ENCODE peak calls at places on chromosomes 7 and 10, in five cellular contexts. Z is pancreas, Y is testis, N is tibial nerve, V is AG04449. E is an unnamed sample.

GRCh38 chr10:96673318-96674099 is 46.8 kb downstream of the PIK3AP1 start:
- DNase-seq in Y (peak; percentile 51), V (no peak), N (no peak), Z (no peak), E (peak; percentile 71)

GRCh38 chr7:108114117-108114841 is 15.9 kb downstream of the LAMB4 start:
- DNase-seq in V (no peak), N (no peak), Z (no peak), Y (no peak), E (no peak)

GRCh38 chr7:106626376-106627293 is 34.3 kb downstream of the CCDC71L start:
- DNase-seq in N (no peak), Y (no peak), V (no peak), Z (no peak), E (no peak)

GRCh38 chr7:108001759-108002725 is 919 bp downstream of the LAMB1 start:
- DNase-seq in V (no peak), N (no peak), Y (no peak), Z (peak; percentile 64), E (no peak)

GRCh38 chr7:145884716-145885514 is 231.7 kb upstream of the CNTNAP2 start:
- DNase-seq in V (no peak), N (no peak), Z (no peak), Y (no peak), E (no peak)

GRCh38 chr7:1160665-1161010 is 642 bp upstream of the ZFAND2A start:
- DNase-seq in V (no peak), N (no peak), Y (no peak), Z (no peak), E (no peak)

GRCh38 chr10:124339951-124340760 is 78.6 kb downstream of the OAT start:
- DNase-seq in Y (peak; percentile 21), Z (no peak), V (peak; percentile 93), N (no peak), E (no peak)

GRCh38 chr7:111038185-111038584 is 52.7 kb upstream of the LRRN3 start:
- DNase-seq in Z (no peak), V (no peak), Y (no peak), N (no peak), E (no peak)

GRCh38 chr10:90857635-90858488 is at the start of gene HTR7:
- DNase-seq in Z (peak; percentile 87), V (no peak), N (peak; percentile 28), Y (peak; percentile 69), E (no peak)

GRCh38 chr10:129961274-129961839 is 2.7 kb downstream of the EBF3 start:
- DNase-seq in Z (no peak), V (no peak), N (no peak), Y (no peak), E (no peak)

GRCh38 chr7:18262054-18262453 is 233.5 kb upstream of the HDAC9 start:
- DNase-seq in Y (no peak), Z (no peak), V (no peak), N (no peak), E (no peak)

GRCh38 chr7:84490661-84491060 is 296.1 kb upstream of the SEMA3A start:
- DNase-seq in V (no peak), N (no peak), Z (no peak), Y (no peak), E (no peak)
- TF ChIP-seq CTCF in V (peak; percentile 5), N (no peak), Z (no peak), Y (no peak), E (peak; percentile 42)

DNA sequence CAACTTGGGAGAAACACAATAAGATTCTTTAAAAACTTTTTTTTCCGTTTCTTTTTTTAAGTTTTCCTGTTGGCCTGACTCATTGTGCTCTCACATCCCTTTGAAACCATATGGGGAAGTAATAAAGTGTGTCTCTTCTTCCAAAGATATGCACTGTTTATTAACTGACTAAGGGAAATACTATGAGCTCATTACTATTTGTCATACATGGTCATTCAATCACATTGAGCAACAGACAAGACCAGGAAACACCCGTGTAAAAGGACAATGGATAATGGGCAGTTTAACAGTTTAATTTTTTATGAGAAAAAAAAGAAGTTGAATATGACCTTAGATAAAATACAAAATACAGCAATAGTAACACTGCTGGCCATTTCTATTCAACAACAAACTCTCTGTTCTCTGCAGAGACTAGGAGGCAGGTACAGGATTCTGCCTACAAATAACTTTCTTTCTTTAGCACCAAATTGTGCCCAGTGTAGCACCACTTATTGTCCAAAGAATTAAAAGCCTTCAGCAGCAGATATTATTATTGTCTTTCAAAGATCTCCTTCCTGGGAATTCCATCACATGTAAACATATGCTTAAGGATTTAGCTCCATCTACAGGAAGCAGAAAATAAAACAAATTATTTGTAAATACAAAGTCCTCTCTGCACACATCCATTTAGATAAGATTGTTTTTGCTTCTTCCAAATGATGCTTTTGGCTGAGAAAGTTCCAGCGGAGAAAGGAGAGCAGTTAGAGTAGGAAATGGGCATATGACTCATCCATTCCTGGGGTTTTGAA is 55.0 kb upstream of the AKR1E2 start:
- DNase-seq in N (no peak), Y (no peak), Z (no peak), V (peak; percentile 75), E (no peak)
- H3K4me3 ChIP-seq in N (no peak overlapping the region), Y (no peak overlapping the region), Z (no peak overlapping the region), V (no peak overlapping the region), E (no peak overlapping the region)

GRCh38 chr10:102604379-102604960 is 39.8 kb upstream of the TRIM8 start:
- DNase-seq in V (no peak), Z (no peak), N (no peak), Y (no peak), E (no peak)

GRCh38 chr10:102605712-102606111 is 38.6 kb upstream of the TRIM8 start:
- DNase-seq in Y (no peak), V (no peak), N (no peak), Z (no peak), E (no peak)

GRCh38 chr10:102611514-102612095 is 32.7 kb upstream of the TRIM8 start:
- DNase-seq in Z (no peak), N (no peak), V (no peak), Y (no peak), E (no peak)

GRCh38 chr10:102610499-102610898 is 33.8 kb upstream of the TRIM8 start:
- DNase-seq in Y (no peak), V (no peak), Z (no peak), N (no peak), E (no peak)

DNA sequence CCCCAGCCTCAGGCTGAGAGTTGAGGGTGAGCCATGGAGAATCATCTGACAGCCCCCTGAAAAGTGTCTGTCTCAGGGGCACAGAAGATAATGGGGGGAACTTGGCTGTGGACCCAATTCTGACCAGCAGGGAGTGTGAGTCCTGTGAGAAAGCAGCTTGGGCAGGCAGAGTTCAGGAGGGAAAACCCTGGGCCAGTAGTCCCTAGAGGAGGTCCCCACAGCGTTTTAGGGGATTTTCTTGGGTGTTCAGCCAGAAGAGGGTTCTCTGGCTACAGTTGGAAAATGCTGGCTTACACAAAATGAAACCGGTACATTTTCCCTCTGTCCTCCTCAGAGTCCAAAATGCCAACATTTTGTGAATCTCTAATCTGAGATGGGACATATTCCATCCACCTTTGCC is 35.8 kb upstream of the TRIM8 start:
- DNase-seq in N (no peak), Z (no peak), Y (no peak), V (no peak), E (no peak)
- TF ChIP-seq CTCF in N (no peak), Z (no peak), Y (no peak), V (no peak), E (no peak)

GRCh38 chr10:29895436-29895835 is 163.9 kb downstream of the JCAD start:
- DNase-seq in V (peak; percentile 86), Z (no peak), N (peak; percentile 55), Y (peak; percentile 62), E (peak; percentile 93)
- H3K4me3 ChIP-seq in V (no peak overlapping the region), Z (no peak overlapping the region), N (no peak overlapping the region), Y (no peak overlapping the region), E (peak overlapping the region; percentile 17)

E was measured in ascending aorta.